ENCODE peak calls at places on chromosomes 1 and 21, in seven cellular contexts. Y is endodermal cell, M is GM13976, O is astrocyte, G is C1 segment of cervical spinal cord, F is OCI-M1, W is lung microvascular endothelial cell. C is an unnamed sample.

GRCh38 chr21:44723177-44724131 is 12.1 kb upstream of the TSPEAR start:
- DNase-seq in Y (peak), M (no peak), O (no peak), G (no peak), F (no peak), W (no peak), C (no peak)

GRCh38 chr1:24089027-24089742 is 22.8 kb downstream of the MYOM3 start:
- DNase-seq in Y (no peak), M (no peak), O (no peak), G (no peak), F (no peak), W (no peak), C (no peak)

GRCh38 chr1:154936416-154937050 is at the start of gene PMVK:
- DNase-seq in Y (peak), M (peak), O (peak), G (peak), F (peak), W (peak), C (peak)

GRCh38 chr21:45833437-45833836 is 148.1 kb upstream of the COL6A1 start:
- DNase-seq in Y (no peak), M (no peak), O (no peak), G (no peak), F (no peak), W (no peak), C (no peak)

GRCh38 chr1:2279210-2279639 is 51.1 kb downstream of the SKI start:
- DNase-seq in Y (peak), M (no peak), O (peak), G (no peak), F (no peak), W (peak), C (no peak)

GRCh38 chr1:2580691-2581090 is 5.9 kb upstream of the PRXL2B start:
- DNase-seq in Y (no peak), M (no peak), O (no peak), G (no peak), F (no peak), W (no peak), C (no peak)

GRCh38 chr1:206526064-206526911 is 19.0 kb downstream of the RASSF5 start:
- DNase-seq in Y (no peak), M (no peak), O (no peak), G (no peak), F (no peak), W (no peak), C (no peak)

GRCh38 chr1:156420209-156421061 is 51.4 kb downstream of the RHBG start:
- DNase-seq in Y (peak), M (peak), O (no peak), G (no peak), F (no peak), W (no peak), C (peak)

GRCh38 chr1:41394918-41395598 is 33.8 kb downstream of the FOXO6 start:
- DNase-seq in Y (peak), M (no peak), O (peak), G (peak), F (no peak), W (no peak), C (no peak)

GRCh38 chr1:28233264-28233606 is 406 bp upstream of the DNAJC8 start:
- DNase-seq in Y (no peak), M (no peak), O (no peak), G (no peak), F (no peak), W (no peak), C (no peak)

GRCh38 chr1:107246775-107247345 is 106.0 kb downstream of the NTNG1 start:
- DNase-seq in Y (no peak), M (no peak), O (no peak), G (no peak), F (no peak), W (no peak), C (peak)

GRCh38 chr21:16644690-16645089 is 868.2 kb upstream of the CXADR start:
- DNase-seq in Y (no peak), M (no peak), O (peak), G (no peak), F (no peak), W (no peak), C (no peak)

GRCh38 chr1:76949503-76949902 is 82.2 kb downstream of the ST6GALNAC5 start:
- DNase-seq in Y (no peak), M (no peak), O (peak), G (no peak), F (no peak), W (no peak), C (no peak)

GRCh38 chr21:42060166-42060565 is 11.0 kb upstream of the UMODL1 start:
- DNase-seq in Y (no peak), M (no peak), O (no peak), G (no peak), F (no peak), W (no peak), C (no peak)

GRCh38 chr1:174197547-174197946 is 38.2 kb downstream of the RABGAP1L start:
- DNase-seq in Y (no peak), M (no peak), O (no peak), G (no peak), F (no peak), W (no peak), C (no peak)

GRCh38 chr21:45076245-45076661 is 1.9 kb downstream of the ADARB1 start:
- DNase-seq in Y (peak), M (no peak), O (no peak), G (no peak), F (peak), W (no peak), C (no peak)

GRCh38 chr1:212656730-212657129 is 42.9 kb downstream of the BATF3 start:
- DNase-seq in Y (no peak), M (no peak), O (no peak), G (no peak), F (no peak), W (no peak), C (no peak)

GRCh38 chr1:108852141-108852540 is 4.8 kb downstream of the AKNAD1 start:
- DNase-seq in Y (no peak), M (no peak), O (no peak), G (no peak), F (no peak), W (no peak), C (no peak)

GRCh38 chr21:44681861-44682579 is at the start of gene KRTAP12-1:
- DNase-seq in Y (no peak), M (no peak), O (no peak), G (no peak), F (no peak), W (no peak), C (no peak)

GRCh38 chr1:151822404-151822803 is 9.2 kb downstream of the RORC start:
- DNase-seq in Y (no peak), M (no peak), O (no peak), G (no peak), F (peak), W (no peak), C (no peak)

GRCh38 chr21:39527664-39528381 is 76.1 kb downstream of the SH3BGR start:
- DNase-seq in Y (no peak), M (no peak), O (no peak), G (no peak), F (no peak), W (no peak), C (no peak)

GRCh38 chr1:51520700-51521248 is 1.7 kb upstream of the EPS15 start:
- DNase-seq in Y (no peak), M (no peak), O (no peak), G (no peak), F (peak), W (peak), C (no peak)

GRCh38 chr1:228459091-228459993 is 27.8 kb upstream of the RNF187 start:
- DNase-seq in Y (peak), M (peak), O (peak), G (peak), F (peak), W (peak), C (peak)

GRCh38 chr1:10539411-10540043 is 64.8 kb downstream of the PEX14 start:
- DNase-seq in Y (no peak), M (no peak), O (peak), G (no peak), F (peak), W (no peak), C (no peak)

GRCh38 chr1:28860332-28861073 is 48.5 kb downstream of the OPRD1 start:
- DNase-seq in Y (no peak), M (no peak), O (peak), G (no peak), F (no peak), W (peak), C (no peak)

GRCh38 chr1:167332503-167332902 is 111.8 kb downstream of the POU2F1 start:
- DNase-seq in Y (no peak), M (no peak), O (peak), G (no peak), F (peak), W (peak), C (no peak)

GRCh38 chr1:111965781-111966453 is 23.6 kb downstream of the KCND3 start:
- DNase-seq in Y (no peak), M (no peak), O (no peak), G (no peak), F (no peak), W (no peak), C (no peak)

GRCh38 chr1:53754484-53755312 is 15.7 kb upstream of the GLIS1 start:
- DNase-seq in Y (peak), M (peak), O (no peak), G (no peak), F (peak), W (peak), C (no peak)

GRCh38 chr1:57620589-57620988 is 196.7 kb upstream of the DAB1 start:
- DNase-seq in Y (peak), M (no peak), O (no peak), G (no peak), F (no peak), W (no peak), C (no peak)

GRCh38 chr1:50735443-50735842 is 224.6 kb downstream of the FAF1 start:
- DNase-seq in Y (no peak), M (peak), O (peak), G (no peak), F (peak), W (peak), C (no peak)

GRCh38 chr21:44846485-44847260 is 26.8 kb downstream of the PTTG1IP start:
- DNase-seq in Y (no peak), M (peak), O (peak), G (no peak), F (peak), W (peak), C (no peak)

GRCh38 chr1:197911172-197911856 is 5.9 kb upstream of the LHX9 start:
- DNase-seq in Y (peak), M (peak), O (no peak), G (no peak), F (no peak), W (no peak), C (no peak)

GRCh38 chr1:116111196-116112021 is at the start of gene MAB21L3:
- DNase-seq in Y (no peak), M (no peak), O (no peak), G (no peak), F (no peak), W (no peak), C (no peak)

GRCh38 chr1:32246888-32247273 is at the start of gene FAM167B:
- DNase-seq in Y (no peak), M (no peak), O (peak), G (no peak), F (no peak), W (peak), C (no peak)